ENCODE peak calls at places on chromosomes 11 and 22, in eight cellular contexts. J is effector memory CD4-positive, alpha-beta T cell; L is psoas muscle; I is mesendoderm; Q is pancreas; Y is PC-9; U is naive thymus-derived CD4-positive, alpha-beta T cell; T is fibroblast of lung. F is an unnamed sample. For H3K27me3, the result is how much of the 10 kb centered on the place peaks cover.

GRCh38 chr11:47233989-47234668 is 14.5 kb downstream of the ACP2 start:
- DNase-seq in Y (no peak), L (peak), I (peak), T (peak), Q (no peak), J (no peak), U (peak), F (peak)

GRCh38 chr11:78685156-78685555 is 110.5 kb upstream of the NARS2 start:
- DNase-seq in I (no peak), Q (no peak), U (no peak), J (no peak), Y (no peak), L (no peak), T (no peak), F (no peak)

GRCh38 chr11:85379066-85379465 is 248.1 kb downstream of the DLG2 start:
- DNase-seq in Q (no peak), U (no peak), T (no peak), L (no peak), J (no peak), I (no peak), Y (no peak), F (no peak)

GRCh38 chr22:39771486-39771885 is 122.1 kb downstream of the ENTHD1 start:
- DNase-seq in I (no peak), T (no peak), Y (no peak), J (no peak), L (no peak), Q (no peak), U (no peak), F (no peak)

GRCh38 chr22:29199702-29200400 is 5.8 kb upstream of the EMID1 start:
- DNase-seq in Q (no peak), I (no peak), J (no peak), Y (no peak), U (no peak), T (no peak), L (no peak), F (no peak)

GRCh38 chr11:29093416-29093815 is 923.4 kb downstream of the KCNA4 start:
- DNase-seq in L (no peak), J (no peak), Q (no peak), T (peak), I (no peak), Y (no peak), U (no peak), F (no peak)

GRCh38 chr11:89327885-89328284 is 150.2 kb downstream of the TYR start:
- DNase-seq in Q (no peak), T (no peak), J (no peak), L (no peak), I (peak), Y (no peak), U (no peak), F (no peak)

GRCh38 chr11:77166021-77166420 is 38.0 kb downstream of the MYO7A start:
- DNase-seq in T (no peak), Y (no peak), I (no peak), U (no peak), L (peak), Q (no peak), J (no peak), F (no peak)

GRCh38 chr11:45089845-45090499 is 56.5 kb upstream of the PRDM11 start:
- DNase-seq in J (no peak), I (peak), Y (no peak), L (no peak), Q (no peak), T (peak), U (no peak), F (peak)

GRCh38 chr11:48006301-48006992 is 26.1 kb downstream of the PTPRJ start:
- DNase-seq in L (no peak), T (peak), J (no peak), I (no peak), U (no peak), Y (peak), Q (no peak), F (no peak)

GRCh38 chr22:37898441-37899181 is 7.5 kb upstream of the MICALL1 start:
- DNase-seq in T (no peak), J (no peak), I (peak), Q (peak), Y (peak), L (no peak), U (no peak), F (peak)

GRCh38 chr11:27187075-27187847 is 146.6 kb downstream of the BBOX1 start:
- DNase-seq in J (no peak), Y (no peak), Q (no peak), U (no peak), I (peak), L (no peak), T (no peak), F (no peak)

GRCh38 chr11:82059505-82059904 is 674.2 kb downstream of the FAM181B start:
- DNase-seq in Y (no peak), Q (no peak), J (no peak), L (no peak), I (no peak), T (no peak), U (no peak), F (no peak)

GRCh38 chr11:108586600-108586999 is 7.0 kb downstream of the EXPH5 start:
- DNase-seq in U (no peak), I (no peak), J (no peak), T (no peak), Y (no peak), L (no peak), Q (no peak), F (no peak)

GRCh38 chr22:48257690-48258065 is 1495.2 kb downstream of the TBC1D22A start:
- DNase-seq in T (no peak), Y (no peak), U (no peak), J (no peak), L (no peak), I (peak), Q (no peak), F (no peak)

GRCh38 chr11:102849319-102849718 is 5.9 kb upstream of the MMP3 start:
- DNase-seq in U (no peak), I (no peak), J (no peak), Q (no peak), T (peak), L (no peak), Y (no peak), F (peak)

GRCh38 chr11:128021304-128022006 is 565.9 kb downstream of the ETS1 start:
- DNase-seq in L (no peak), Y (peak), U (no peak), I (peak), Q (no peak), J (no peak), T (peak), F (peak)

GRCh38 chr22:18108187-18108586 is 2.4 kb upstream of the TUBA8 start:
- DNase-seq in Q (no peak), I (no peak), T (no peak), Y (no peak), L (no peak), U (no peak), J (no peak), F (no peak)

GRCh38 chr11:68497761-68498160 is 37.2 kb downstream of the PPP6R3 start:
- DNase-seq in J (no peak), U (no peak), T (no peak), L (no peak), Q (no peak), I (no peak), Y (no peak), F (no peak)

GRCh38 chr11:45451766-45452440 is 165.8 kb upstream of the SYT13 start:
- DNase-seq in L (no peak), Q (no peak), U (no peak), T (peak), Y (no peak), J (no peak), I (no peak), F (peak)

GRCh38 chr22:47091241-47091691 is 328.8 kb downstream of the TBC1D22A start:
- DNase-seq in T (no peak), Q (no peak), L (no peak), J (no peak), I (no peak), Y (peak), U (no peak), F (no peak)
- H3K4me3 ChIP-seq in T (peak), Q (no peak), L (no peak), J (no peak), I (no peak), Y (no peak), U (peak), F (peak)

DNA sequence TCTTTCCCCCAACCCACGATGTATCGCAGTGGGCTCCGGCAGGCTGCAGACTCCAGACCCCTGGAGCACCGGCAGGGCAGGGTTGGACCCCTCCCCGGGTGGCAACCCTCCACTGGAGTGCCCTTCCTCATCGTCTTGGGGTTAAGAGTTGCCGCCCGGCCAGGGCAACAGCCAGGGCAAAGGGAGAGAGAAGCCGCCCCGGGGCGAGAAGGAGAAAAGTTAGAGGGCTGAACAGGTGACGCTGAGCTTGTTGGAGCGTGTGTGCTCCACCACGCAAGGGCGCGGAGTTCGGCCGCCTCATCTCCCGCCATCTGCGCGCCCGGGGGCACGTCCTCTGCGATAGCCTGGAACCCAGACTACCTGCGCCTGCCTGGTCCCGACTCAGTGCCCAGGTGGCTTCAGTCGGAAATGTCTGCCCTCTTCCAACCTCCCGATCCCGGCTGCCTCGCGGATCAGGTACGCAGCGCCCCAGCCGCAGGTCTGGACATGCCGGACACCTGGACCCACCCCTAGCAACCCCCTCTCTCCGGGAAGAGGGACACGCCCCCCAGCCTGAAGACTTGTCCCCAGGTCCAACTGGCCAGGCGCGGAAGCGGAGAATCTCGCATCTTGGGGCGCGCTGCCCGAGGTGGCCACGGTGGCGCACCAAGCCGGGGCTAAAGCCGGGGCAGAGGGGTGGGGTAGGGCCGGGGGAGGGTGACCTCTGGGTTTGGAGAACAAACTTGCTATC is 1.1 kb downstream of the DSCAML1 start:
- DNase-seq in L (no peak), Y (no peak), T (no peak), J (no peak), Q (no peak), U (no peak), I (no peak), F (no peak)
- H3K27me3 ChIP-seq in L (under half), Y (half or more), T (under half), J (under half), Q (under half), U (under half), I (under half), F (half or more)

GRCh38 chr11:86670179-86670578 is 2.2 kb downstream of the ME3 start:
- DNase-seq in I (peak), Q (no peak), J (no peak), Y (peak), T (peak), U (no peak), L (no peak), F (no peak)

GRCh38 chr11:86672007-86672621 is at the start of gene ME3:
- DNase-seq in J (peak), I (peak), Q (peak), Y (peak), T (peak), L (peak), U (peak), F (peak)

GRCh38 chr11:86668929-86669328 is 3.5 kb downstream of the ME3 start:
- DNase-seq in I (peak), Q (no peak), T (no peak), J (no peak), U (no peak), L (no peak), Y (no peak), F (no peak)

GRCh38 chr11:86671386-86672006 is 920 bp downstream of the ME3 start:
- DNase-seq in I (no peak), J (no peak), Y (peak), T (peak), U (no peak), Q (peak), L (peak), F (peak)

DNA sequence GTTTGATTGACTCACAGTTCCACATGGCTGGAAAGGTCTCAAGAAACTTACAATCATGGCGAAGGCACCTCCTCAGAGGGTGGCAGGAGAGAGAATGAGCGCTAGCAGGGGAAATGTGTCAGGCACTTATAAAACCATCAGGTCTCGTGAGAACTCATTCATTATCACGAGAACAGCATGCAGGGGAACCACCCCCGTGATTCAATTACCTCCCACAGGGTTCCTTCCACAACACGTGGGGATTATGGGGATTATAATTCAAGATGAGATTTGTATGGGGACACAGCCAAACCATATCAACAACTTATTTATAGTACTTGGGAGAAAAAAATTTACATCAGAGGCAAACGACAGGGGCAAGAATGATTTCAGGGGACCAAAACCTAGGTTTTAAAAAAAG is 3.0 kb downstream of the ME3 start:
- DNase-seq in Y (no peak), I (peak), U (no peak), J (no peak), L (no peak), Q (no peak), T (no peak), F (no peak)
- H3K4me3 ChIP-seq in Y (no peak), I (no peak), U (no peak), J (no peak), L (no peak), Q (no peak), T (no peak), F (no peak)

DNA sequence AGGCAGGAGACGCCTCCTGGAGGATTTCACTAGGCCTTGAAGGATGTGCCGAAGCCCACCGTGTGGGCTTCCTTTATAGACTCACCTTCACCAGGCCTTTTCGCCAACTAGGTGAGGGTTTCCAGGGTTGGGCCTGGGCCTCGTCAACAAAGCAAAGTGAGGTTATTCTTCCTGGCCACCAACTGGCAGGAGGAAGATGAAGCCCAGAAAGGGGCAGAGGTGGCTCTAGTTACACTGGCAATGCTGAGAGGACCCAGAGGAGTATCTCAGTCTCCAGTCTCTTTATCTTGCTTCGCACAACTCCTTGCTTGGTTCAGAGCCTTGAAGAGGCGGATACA is 400 bp upstream of the RELT start:
- DNase-seq in T (no peak), Y (no peak), J (no peak), I (no peak), U (no peak), Q (no peak), L (no peak), F (no peak)
- H3K27me3 ChIP-seq in T (under half), Y (under half), J (under half), I (under half), U (under half), Q (under half), L (under half), F (under half)

DNA sequence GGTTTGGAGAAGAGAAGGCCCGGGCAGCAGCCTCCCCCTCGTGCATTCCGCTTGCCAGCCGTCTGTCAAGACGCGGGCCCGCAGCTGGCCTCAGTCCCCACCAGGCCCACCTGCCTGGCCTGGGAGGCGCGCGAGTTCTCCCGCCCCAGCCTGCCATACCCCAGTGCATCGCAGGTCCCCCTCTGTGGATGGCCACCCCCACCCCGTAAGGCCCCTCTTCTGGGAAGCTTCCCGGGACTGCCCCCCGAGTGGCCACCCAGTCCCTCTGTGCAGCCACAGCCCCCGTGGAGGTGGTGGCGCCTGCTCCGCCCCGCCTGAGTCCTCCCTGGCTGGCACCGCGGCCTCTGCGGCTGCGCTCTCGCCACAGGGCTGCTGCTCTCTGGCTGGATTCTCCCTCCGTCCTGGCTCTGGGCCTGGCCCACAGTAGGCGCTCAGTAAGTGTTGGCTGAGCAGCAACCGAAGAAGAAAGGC is 74.0 kb upstream of the TCF20 start:
- DNase-seq in L (peak), Q (no peak), I (peak), T (peak), Y (no peak), U (no peak), J (no peak), F (peak)
- H3K4me3 ChIP-seq in L (peak), Q (no peak), I (no peak), T (peak), Y (no peak), U (no peak), J (no peak), F (peak)

DNA sequence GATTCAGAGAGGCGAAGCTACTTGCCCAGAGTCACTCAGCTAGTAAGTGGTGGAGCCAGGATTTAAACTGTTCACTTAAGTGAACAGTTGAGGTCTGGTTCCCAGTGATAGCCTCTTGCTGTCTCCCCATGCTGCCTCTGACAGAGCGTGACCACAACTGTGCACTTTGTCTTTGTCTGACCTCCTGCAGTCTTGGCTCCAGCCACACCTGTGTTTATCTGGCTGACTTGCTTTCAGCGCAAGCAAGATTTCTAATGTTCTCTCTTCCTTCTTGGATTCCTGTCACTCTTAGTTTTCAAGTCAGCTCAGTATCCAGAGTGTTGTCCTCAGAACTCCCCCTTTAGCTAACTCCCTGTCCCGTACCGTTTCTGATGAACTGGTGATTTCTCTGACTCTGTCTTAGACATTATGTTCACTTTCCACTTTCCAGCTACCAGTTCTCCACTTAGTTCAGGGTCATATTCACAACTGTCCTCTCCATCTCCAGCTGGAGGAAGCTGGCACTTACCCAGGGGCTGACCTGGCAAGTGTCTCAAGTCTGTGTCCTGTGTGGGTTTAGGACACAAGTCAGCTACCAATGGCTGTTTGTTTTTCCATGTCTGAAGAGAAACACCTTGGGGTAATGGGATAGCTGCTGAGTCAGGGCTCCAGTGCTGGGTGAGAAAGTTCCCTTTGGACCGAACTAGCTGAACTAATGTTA is 134.6 kb downstream of the CSNK2A3 start:
- DNase-seq in U (no peak), T (no peak), I (no peak), Q (no peak), L (peak), J (no peak), Y (no peak), F (no peak)
- H3K27me3 ChIP-seq in U (under half), T (under half), I (under half), Q (under half), L (under half), J (under half), Y (under half), F (under half)

GRCh38 chr11:130781906-130782305 is 134.4 kb downstream of the SNX19 start:
- DNase-seq in Q (no peak), T (peak), J (no peak), L (no peak), I (peak), Y (peak), U (no peak), F (no peak)
- H3K4me3 ChIP-seq in Q (no peak), T (no peak), J (no peak), L (no peak), I (no peak), Y (no peak), U (no peak), F (no peak)

GRCh38 chr11:69574383-69575255 is 66.3 kb upstream of the CCND1 start:
- DNase-seq in I (no peak), J (no peak), Q (no peak), Y (no peak), U (no peak), L (no peak), T (no peak), F (no peak)
- H3K27me3 ChIP-seq in I (under half), J (under half), Q (under half), Y (half or more), U (under half), L (under half), T (under half), F (under half)

GRCh38 chr22:23533771-23534191 is 46.3 kb downstream of the IGLL1 start:
- DNase-seq in I (peak), J (no peak), U (no peak), T (no peak), Y (no peak), L (no peak), Q (no peak), F (no peak)
- H3K4me3 ChIP-seq in I (no peak), J (no peak), U (no peak), T (no peak), Y (no peak), L (no peak), Q (no peak), F (no peak)

GRCh38 chr11:133713406-133713805 is 131.9 kb downstream of the SPATA19 start:
- DNase-seq in J (no peak), L (no peak), Y (no peak), Q (no peak), I (no peak), T (no peak), U (no peak), F (no peak)

GRCh38 chr11:133711545-133711944 is 133.8 kb downstream of the SPATA19 start:
- DNase-seq in I (peak), Q (no peak), U (no peak), Y (no peak), T (no peak), J (no peak), L (no peak), F (no peak)

GRCh38 chr11:133714471-133715375 is 130.6 kb downstream of the SPATA19 start:
- DNase-seq in L (no peak), Q (no peak), J (no peak), U (no peak), T (no peak), I (no peak), Y (no peak), F (no peak)

GRCh38 chr11:133712235-133712634 is 133.1 kb downstream of the SPATA19 start:
- DNase-seq in T (no peak), J (no peak), L (no peak), Y (no peak), I (peak), Q (no peak), U (no peak), F (no peak)

DNA sequence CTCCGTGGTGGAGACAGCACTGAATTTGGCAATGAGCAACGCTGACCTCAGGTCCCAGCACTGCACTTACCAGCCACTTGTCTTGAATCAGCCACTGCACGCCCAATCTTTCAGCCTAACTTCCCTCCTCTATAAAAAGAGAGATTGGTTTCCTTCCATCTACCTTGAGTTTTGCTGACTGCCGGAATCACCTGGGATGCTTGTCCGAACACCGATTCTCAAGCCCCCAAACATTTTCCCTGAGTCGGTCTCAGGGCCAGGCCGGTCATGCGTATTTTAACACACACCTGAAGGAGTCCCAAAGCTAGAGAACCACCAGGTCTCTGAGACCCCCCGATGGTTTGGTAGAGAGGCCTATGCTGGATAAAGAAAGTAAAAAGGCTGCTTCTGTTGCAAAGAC is 131.5 kb downstream of the SPATA19 start:
- DNase-seq in T (no peak), I (no peak), Q (no peak), Y (no peak), J (no peak), L (no peak), U (no peak), F (no peak)
- H3K27me3 ChIP-seq in T (under half), I (under half), Q (under half), Y (half or more), J (under half), L (under half), U (under half), F (under half)